ENCODE peak calls at places on chromosome 3, in seven cellular contexts. One of them, this sample, is unnamed.

GRCh38 chr3:184489457-184489856 is 72.1 kb upstream of the EPHB3 start:
- DNase-seq in brain microvascular endothelial cell: no peak
- DNase-seq in IMR-90: no peak
- DNase-seq in sigmoid colon: no peak
- DNase-seq in CD4-positive, CD25-positive, alpha-beta regulatory T cell: no peak
- DNase-seq in lung: no peak
- DNase-seq in lower lobe of right lung: no peak
- DNase-seq in this sample: no peak

GRCh38 chr3:14431928-14432834 is 29.8 kb downstream of the SLC6A6 start:
- DNase-seq in brain microvascular endothelial cell: peak; percentile 77
- DNase-seq in IMR-90: peak; percentile 85
- DNase-seq in sigmoid colon: peak; percentile 87
- DNase-seq in CD4-positive, CD25-positive, alpha-beta regulatory T cell: peak; percentile 97
- DNase-seq in lung: peak; percentile 94
- DNase-seq in lower lobe of right lung: peak; percentile 96
- DNase-seq in this sample: peak; percentile 86

GRCh38 chr3:196976891-196977420 is 8.3 kb upstream of the PIGZ start:
- DNase-seq in brain microvascular endothelial cell: no peak
- DNase-seq in IMR-90: no peak
- DNase-seq in sigmoid colon: no peak
- DNase-seq in CD4-positive, CD25-positive, alpha-beta regulatory T cell: no peak
- DNase-seq in lung: no peak
- DNase-seq in lower lobe of right lung: no peak
- DNase-seq in this sample: no peak

GRCh38 chr3:159191454-159191853 is 389.6 kb downstream of the MFSD1 start:
- DNase-seq in brain microvascular endothelial cell: peak; percentile 79
- DNase-seq in IMR-90: no peak
- DNase-seq in sigmoid colon: no peak
- DNase-seq in CD4-positive, CD25-positive, alpha-beta regulatory T cell: no peak
- DNase-seq in lung: no peak
- DNase-seq in lower lobe of right lung: no peak
- DNase-seq in this sample: no peak

GRCh38 chr3:179037361-179037760 is 34.2 kb downstream of the ZMAT3 start:
- DNase-seq in brain microvascular endothelial cell: peak; percentile 92
- DNase-seq in IMR-90: peak; percentile 70
- DNase-seq in sigmoid colon: peak; percentile 83
- DNase-seq in CD4-positive, CD25-positive, alpha-beta regulatory T cell: peak; percentile 68
- DNase-seq in lung: no peak
- DNase-seq in lower lobe of right lung: no peak
- DNase-seq in this sample: peak; percentile 48

GRCh38 chr3:19427417-19428149 is 279.3 kb downstream of the KCNH8 start:
- DNase-seq in brain microvascular endothelial cell: no peak
- DNase-seq in IMR-90: no peak
- DNase-seq in sigmoid colon: no peak
- DNase-seq in CD4-positive, CD25-positive, alpha-beta regulatory T cell: no peak
- DNase-seq in lung: no peak
- DNase-seq in lower lobe of right lung: no peak
- DNase-seq in this sample: no peak

GRCh38 chr3:121926380-121926779 is 32.2 kb downstream of the SLC15A2 start:
- DNase-seq in brain microvascular endothelial cell: no peak
- DNase-seq in IMR-90: no peak
- DNase-seq in sigmoid colon: no peak
- DNase-seq in CD4-positive, CD25-positive, alpha-beta regulatory T cell: no peak
- DNase-seq in lung: no peak
- DNase-seq in lower lobe of right lung: no peak
- DNase-seq in this sample: no peak

GRCh38 chr3:192326656-192327055 is 400.7 kb downstream of the FGF12 start:
- DNase-seq in brain microvascular endothelial cell: no peak
- DNase-seq in IMR-90: no peak
- DNase-seq in sigmoid colon: no peak
- DNase-seq in CD4-positive, CD25-positive, alpha-beta regulatory T cell: no peak
- DNase-seq in lung: no peak
- DNase-seq in lower lobe of right lung: no peak
- DNase-seq in this sample: no peak

GRCh38 chr3:196789773-196790419 is 50.2 kb downstream of the PAK2 start:
- DNase-seq in brain microvascular endothelial cell: no peak
- DNase-seq in IMR-90: no peak
- DNase-seq in sigmoid colon: no peak
- DNase-seq in CD4-positive, CD25-positive, alpha-beta regulatory T cell: no peak
- DNase-seq in lung: no peak
- DNase-seq in lower lobe of right lung: no peak
- DNase-seq in this sample: no peak

GRCh38 chr3:100981546-100981945 is 11.7 kb downstream of the ABI3BP start:
- DNase-seq in brain microvascular endothelial cell: no peak
- DNase-seq in IMR-90: no peak
- DNase-seq in sigmoid colon: no peak
- DNase-seq in CD4-positive, CD25-positive, alpha-beta regulatory T cell: no peak
- DNase-seq in lung: no peak
- DNase-seq in lower lobe of right lung: no peak
- DNase-seq in this sample: no peak

GRCh38 chr3:171399842-171400241 is 60.4 kb downstream of the TNIK start:
- DNase-seq in brain microvascular endothelial cell: no peak
- DNase-seq in IMR-90: no peak
- DNase-seq in sigmoid colon: peak; percentile 69
- DNase-seq in CD4-positive, CD25-positive, alpha-beta regulatory T cell: no peak
- DNase-seq in lung: no peak
- DNase-seq in lower lobe of right lung: no peak
- DNase-seq in this sample: peak; percentile 29

GRCh38 chr3:114878119-114878839 is 268.8 kb downstream of the ZBTB20 start:
- DNase-seq in brain microvascular endothelial cell: peak; percentile 37
- DNase-seq in IMR-90: peak; percentile 81
- DNase-seq in sigmoid colon: no peak
- DNase-seq in CD4-positive, CD25-positive, alpha-beta regulatory T cell: no peak
- DNase-seq in lung: no peak
- DNase-seq in lower lobe of right lung: no peak
- DNase-seq in this sample: no peak

GRCh38 chr3:141336672-141337522 is 31.4 kb upstream of the ZBTB38 start:
- DNase-seq in brain microvascular endothelial cell: peak; percentile 84
- DNase-seq in IMR-90: peak; percentile 87
- DNase-seq in sigmoid colon: no peak
- DNase-seq in CD4-positive, CD25-positive, alpha-beta regulatory T cell: no peak
- DNase-seq in lung: no peak
- DNase-seq in lower lobe of right lung: no peak
- DNase-seq in this sample: no peak

GRCh38 chr3:14228611-14229470 is 50.2 kb downstream of the LSM3 start:
- DNase-seq in brain microvascular endothelial cell: no peak
- DNase-seq in IMR-90: no peak
- DNase-seq in sigmoid colon: no peak
- DNase-seq in CD4-positive, CD25-positive, alpha-beta regulatory T cell: no peak
- DNase-seq in lung: no peak
- DNase-seq in lower lobe of right lung: no peak
- DNase-seq in this sample: no peak

GRCh38 chr3:23161308-23161707 is 41.8 kb upstream of the UBE2E2 start:
- DNase-seq in brain microvascular endothelial cell: no peak
- DNase-seq in IMR-90: no peak
- DNase-seq in sigmoid colon: no peak
- DNase-seq in CD4-positive, CD25-positive, alpha-beta regulatory T cell: no peak
- DNase-seq in lung: no peak
- DNase-seq in lower lobe of right lung: no peak
- DNase-seq in this sample: no peak

GRCh38 chr3:130341388-130341787 is 4.1 kb upstream of the COL6A5 start:
- DNase-seq in brain microvascular endothelial cell: no peak
- DNase-seq in IMR-90: no peak
- DNase-seq in sigmoid colon: no peak
- DNase-seq in CD4-positive, CD25-positive, alpha-beta regulatory T cell: no peak
- DNase-seq in lung: no peak
- DNase-seq in lower lobe of right lung: no peak
- DNase-seq in this sample: no peak

GRCh38 chr3:157581331-157581730 is 78.1 kb upstream of the VEPH1 start:
- DNase-seq in brain microvascular endothelial cell: peak; percentile 45
- DNase-seq in IMR-90: peak; percentile 60
- DNase-seq in sigmoid colon: no peak
- DNase-seq in CD4-positive, CD25-positive, alpha-beta regulatory T cell: no peak
- DNase-seq in lung: no peak
- DNase-seq in lower lobe of right lung: no peak
- DNase-seq in this sample: no peak

GRCh38 chr3:184145120-184145524 is 10.0 kb downstream of the EIF2B5 start:
- DNase-seq in brain microvascular endothelial cell: peak; percentile 24
- DNase-seq in IMR-90: peak; percentile 61
- DNase-seq in sigmoid colon: no peak
- DNase-seq in CD4-positive, CD25-positive, alpha-beta regulatory T cell: peak; percentile 49
- DNase-seq in lung: peak; percentile 55
- DNase-seq in lower lobe of right lung: peak; percentile 51
- DNase-seq in this sample: peak; percentile 45

GRCh38 chr3:42013652-42014442 is 51.9 kb upstream of the ULK4 start:
- DNase-seq in brain microvascular endothelial cell: no peak
- DNase-seq in IMR-90: no peak
- DNase-seq in sigmoid colon: peak; percentile 77
- DNase-seq in CD4-positive, CD25-positive, alpha-beta regulatory T cell: peak; percentile 53
- DNase-seq in lung: peak; percentile 30
- DNase-seq in lower lobe of right lung: peak; percentile 69
- DNase-seq in this sample: peak; percentile 79

GRCh38 chr3:186821429-186822367 is 15.4 kb upstream of the RFC4 start:
- DNase-seq in brain microvascular endothelial cell: peak; percentile 70
- DNase-seq in IMR-90: peak; percentile 83
- DNase-seq in sigmoid colon: no peak
- DNase-seq in CD4-positive, CD25-positive, alpha-beta regulatory T cell: peak; percentile 70
- DNase-seq in lung: no peak
- DNase-seq in lower lobe of right lung: no peak
- DNase-seq in this sample: no peak

GRCh38 chr3:89144080-89144479 is 36.7 kb downstream of the EPHA3 start:
- DNase-seq in brain microvascular endothelial cell: no peak
- DNase-seq in IMR-90: no peak
- DNase-seq in sigmoid colon: no peak
- DNase-seq in CD4-positive, CD25-positive, alpha-beta regulatory T cell: no peak
- DNase-seq in lung: no peak
- DNase-seq in lower lobe of right lung: no peak
- DNase-seq in this sample: no peak

GRCh38 chr3:47016086-47016933 is 36.8 kb downstream of the NBEAL2 start:
- DNase-seq in brain microvascular endothelial cell: no peak
- DNase-seq in IMR-90: peak; percentile 11
- DNase-seq in sigmoid colon: no peak
- DNase-seq in CD4-positive, CD25-positive, alpha-beta regulatory T cell: no peak
- DNase-seq in lung: no peak
- DNase-seq in lower lobe of right lung: no peak
- DNase-seq in this sample: no peak

GRCh38 chr3:193132923-193133463 is 108.0 kb upstream of the PLAAT1 start:
- DNase-seq in brain microvascular endothelial cell: no peak
- DNase-seq in IMR-90: no peak
- DNase-seq in sigmoid colon: no peak
- DNase-seq in CD4-positive, CD25-positive, alpha-beta regulatory T cell: no peak
- DNase-seq in lung: no peak
- DNase-seq in lower lobe of right lung: no peak
- DNase-seq in this sample: no peak

GRCh38 chr3:134749802-134750553 is 45.1 kb upstream of the EPHB1 start:
- DNase-seq in brain microvascular endothelial cell: no peak
- DNase-seq in IMR-90: no peak
- DNase-seq in sigmoid colon: no peak
- DNase-seq in CD4-positive, CD25-positive, alpha-beta regulatory T cell: no peak
- DNase-seq in lung: peak; percentile 13
- DNase-seq in lower lobe of right lung: no peak
- DNase-seq in this sample: no peak

GRCh38 chr3:173135059-173135458 is 6.0 kb downstream of the SPATA16 start:
- DNase-seq in brain microvascular endothelial cell: no peak
- DNase-seq in IMR-90: no peak
- DNase-seq in sigmoid colon: no peak
- DNase-seq in CD4-positive, CD25-positive, alpha-beta regulatory T cell: no peak
- DNase-seq in lung: no peak
- DNase-seq in lower lobe of right lung: no peak
- DNase-seq in this sample: no peak

DNA sequence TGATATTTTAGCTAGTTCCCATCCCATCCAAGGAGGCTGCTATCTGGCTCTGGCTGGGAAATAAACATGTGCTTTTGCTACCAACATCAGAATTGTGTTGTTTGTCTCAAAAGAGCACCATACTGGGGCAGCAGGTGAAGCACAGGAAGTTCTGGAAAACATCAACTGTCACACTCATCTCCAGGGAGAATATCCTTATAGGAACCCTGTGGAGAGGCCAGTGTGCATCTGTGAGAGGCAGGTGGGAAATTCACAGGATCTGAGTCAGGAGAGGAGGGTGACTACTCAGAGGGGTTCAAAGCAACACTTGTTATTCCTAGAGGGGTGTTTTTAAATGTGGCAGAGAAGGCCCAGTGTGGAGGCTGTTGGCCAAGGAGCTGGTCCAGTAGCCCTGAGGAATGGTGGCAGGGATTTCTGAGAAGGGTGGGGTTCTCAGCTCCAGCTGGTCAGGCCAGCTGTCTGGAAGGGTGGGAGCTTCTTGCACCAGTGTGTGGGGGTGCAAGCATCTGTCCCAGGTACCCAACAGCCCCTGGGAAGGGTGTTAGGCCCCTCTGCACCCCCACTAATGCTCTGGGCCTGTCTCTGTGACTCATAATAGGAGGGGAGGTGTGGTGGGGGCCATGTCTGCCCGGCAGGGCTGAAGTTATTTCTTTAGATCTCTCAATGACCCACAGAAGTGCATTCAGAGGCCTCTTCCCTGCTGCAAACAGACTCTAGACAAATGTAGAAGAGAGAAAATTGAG is 28.7 kb downstream of the RPSA start:
- DNase-seq in brain microvascular endothelial cell: no peak
- DNase-seq in IMR-90: no peak
- DNase-seq in sigmoid colon: no peak
- DNase-seq in CD4-positive, CD25-positive, alpha-beta regulatory T cell: no peak
- DNase-seq in lung: no peak
- DNase-seq in lower lobe of right lung: no peak
- DNase-seq in this sample: no peak
- H3K4me3 ChIP-seq in brain microvascular endothelial cell: no peak overlapping the region
- H3K4me3 ChIP-seq in IMR-90: no peak overlapping the region
- H3K4me3 ChIP-seq in sigmoid colon: no peak overlapping the region
- H3K4me3 ChIP-seq in CD4-positive, CD25-positive, alpha-beta regulatory T cell: no peak overlapping the region
- H3K4me3 ChIP-seq in lung: no peak overlapping the region
- H3K4me3 ChIP-seq in lower lobe of right lung: no peak overlapping the region
- H3K4me3 ChIP-seq in this sample: no peak overlapping the region

GRCh38 chr3:27454461-27454860 is 29.7 kb downstream of the SLC4A7 start:
- DNase-seq in brain microvascular endothelial cell: no peak
- DNase-seq in IMR-90: no peak
- DNase-seq in sigmoid colon: no peak
- DNase-seq in CD4-positive, CD25-positive, alpha-beta regulatory T cell: no peak
- DNase-seq in lung: no peak
- DNase-seq in lower lobe of right lung: no peak
- DNase-seq in this sample: no peak
- H3K27ac ChIP-seq in brain microvascular endothelial cell: no peak overlapping the region
- H3K27ac ChIP-seq in IMR-90: no peak overlapping the region
- H3K27ac ChIP-seq in sigmoid colon: no peak overlapping the region
- H3K27ac ChIP-seq in CD4-positive, CD25-positive, alpha-beta regulatory T cell: no peak overlapping the region
- H3K27ac ChIP-seq in lung: no peak overlapping the region
- H3K27ac ChIP-seq in lower lobe of right lung: no peak overlapping the region
- H3K27ac ChIP-seq in this sample: no peak overlapping the region

GRCh38 chr3:62832569-62832968 is 42.6 kb downstream of the CADPS start:
- DNase-seq in brain microvascular endothelial cell: no peak
- DNase-seq in IMR-90: no peak
- DNase-seq in sigmoid colon: no peak
- DNase-seq in CD4-positive, CD25-positive, alpha-beta regulatory T cell: no peak
- DNase-seq in lung: no peak
- DNase-seq in lower lobe of right lung: no peak
- DNase-seq in this sample: no peak
- H3K4me3 ChIP-seq in brain microvascular endothelial cell: no peak overlapping the region
- H3K4me3 ChIP-seq in IMR-90: no peak overlapping the region
- H3K4me3 ChIP-seq in sigmoid colon: no peak overlapping the region
- H3K4me3 ChIP-seq in CD4-positive, CD25-positive, alpha-beta regulatory T cell: no peak overlapping the region
- H3K4me3 ChIP-seq in lung: no peak overlapping the region
- H3K4me3 ChIP-seq in lower lobe of right lung: no peak overlapping the region
- H3K4me3 ChIP-seq in this sample: no peak overlapping the region

DNA sequence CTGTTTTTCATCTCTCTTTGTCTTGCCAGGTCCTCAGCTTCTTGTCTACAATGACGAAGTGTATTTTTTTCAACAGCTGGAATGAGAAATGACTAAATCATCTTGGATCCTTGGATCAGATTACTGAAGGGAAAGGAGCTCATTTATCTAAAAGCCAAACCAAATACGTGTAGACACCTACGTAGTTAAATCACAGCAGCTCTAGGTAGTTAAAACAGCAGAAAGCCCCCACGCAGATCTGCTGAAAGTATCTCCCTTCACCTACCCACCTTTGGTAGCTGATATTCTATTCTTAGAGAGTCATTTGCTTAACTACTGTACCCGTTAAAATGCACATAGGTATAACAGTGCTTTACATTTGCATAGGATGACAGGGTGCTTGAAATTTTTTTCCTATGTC is 105.5 kb upstream of the WNT5A start:
- DNase-seq in brain microvascular endothelial cell: no peak
- DNase-seq in IMR-90: no peak
- DNase-seq in sigmoid colon: no peak
- DNase-seq in CD4-positive, CD25-positive, alpha-beta regulatory T cell: no peak
- DNase-seq in lung: no peak
- DNase-seq in lower lobe of right lung: no peak
- DNase-seq in this sample: no peak
- H3K27ac ChIP-seq in brain microvascular endothelial cell: no peak overlapping the region
- H3K27ac ChIP-seq in IMR-90: no peak overlapping the region
- H3K27ac ChIP-seq in sigmoid colon: no peak overlapping the region
- H3K27ac ChIP-seq in CD4-positive, CD25-positive, alpha-beta regulatory T cell: no peak overlapping the region
- H3K27ac ChIP-seq in lung: no peak overlapping the region
- H3K27ac ChIP-seq in lower lobe of right lung: no peak overlapping the region
- H3K27ac ChIP-seq in this sample: no peak overlapping the region